ENCODE peak calls at places on chromosomes 1 and 21, in nine cellular contexts. One of them, this sample, is unnamed.

GRCh38 chr1:162003825-162004205 is 19.9 kb downstream of the OLFML2B start:
- DNase-seq in AG10803: peak; percentile 90
- DNase-seq in uterus: no peak
- DNase-seq in kidney: peak; percentile 72
- DNase-seq in A549: no peak
- DNase-seq in AG04450: peak; percentile 61
- DNase-seq in endodermal cell: no peak
- DNase-seq in H9: no peak
- DNase-seq in OCI-LY7: no peak
- DNase-seq in this sample: no peak

GRCh38 chr1:246632584-246633168 is 66.4 kb downstream of the CNST start:
- DNase-seq in AG10803: peak; percentile 97
- DNase-seq in uterus: no peak
- DNase-seq in kidney: no peak
- DNase-seq in A549: no peak
- DNase-seq in AG04450: peak; percentile 57
- DNase-seq in endodermal cell: no peak
- DNase-seq in H9: no peak
- DNase-seq in OCI-LY7: no peak
- DNase-seq in this sample: no peak

GRCh38 chr21:39654951-39655350 is 42.2 kb downstream of the B3GALT5 start:
- DNase-seq in AG10803: no peak
- DNase-seq in uterus: no peak
- DNase-seq in kidney: no peak
- DNase-seq in A549: no peak
- DNase-seq in AG04450: no peak
- DNase-seq in endodermal cell: no peak
- DNase-seq in H9: no peak
- DNase-seq in OCI-LY7: no peak
- DNase-seq in this sample: no peak

GRCh38 chr21:38853421-38853919 is 47.7 kb downstream of the ETS2 start:
- DNase-seq in AG10803: peak; percentile 81
- DNase-seq in uterus: no peak
- DNase-seq in kidney: peak; percentile 86
- DNase-seq in A549: peak; percentile 34
- DNase-seq in AG04450: peak; percentile 82
- DNase-seq in endodermal cell: no peak
- DNase-seq in H9: no peak
- DNase-seq in OCI-LY7: peak; percentile 71
- DNase-seq in this sample: no peak

GRCh38 chr1:33280091-33280661 is 23.9 kb downstream of the ZNF362 start:
- DNase-seq in AG10803: no peak
- DNase-seq in uterus: no peak
- DNase-seq in kidney: no peak
- DNase-seq in A549: no peak
- DNase-seq in AG04450: no peak
- DNase-seq in endodermal cell: no peak
- DNase-seq in H9: no peak
- DNase-seq in OCI-LY7: no peak
- DNase-seq in this sample: no peak

GRCh38 chr1:62536865-62537264 is 60.5 kb upstream of the ANGPTL3 start:
- DNase-seq in AG10803: no peak
- DNase-seq in uterus: no peak
- DNase-seq in kidney: no peak
- DNase-seq in A549: no peak
- DNase-seq in AG04450: no peak
- DNase-seq in endodermal cell: no peak
- DNase-seq in H9: no peak
- DNase-seq in OCI-LY7: no peak
- DNase-seq in this sample: no peak

GRCh38 chr1:92913093-92913819 is 48.0 kb downstream of the DIPK1A start:
- DNase-seq in AG10803: no peak
- DNase-seq in uterus: no peak
- DNase-seq in kidney: no peak
- DNase-seq in A549: no peak
- DNase-seq in AG04450: no peak
- DNase-seq in endodermal cell: no peak
- DNase-seq in H9: no peak
- DNase-seq in OCI-LY7: no peak
- DNase-seq in this sample: no peak

GRCh38 chr1:183640193-183640592 is 4.6 kb upstream of the ARPC5 start:
- DNase-seq in AG10803: no peak
- DNase-seq in uterus: no peak
- DNase-seq in kidney: no peak
- DNase-seq in A549: no peak
- DNase-seq in AG04450: no peak
- DNase-seq in endodermal cell: no peak
- DNase-seq in H9: no peak
- DNase-seq in OCI-LY7: no peak
- DNase-seq in this sample: no peak

GRCh38 chr21:38243732-38244406 is 12.9 kb upstream of the KCNJ15 start:
- DNase-seq in AG10803: no peak
- DNase-seq in uterus: no peak
- DNase-seq in kidney: no peak
- DNase-seq in A549: no peak
- DNase-seq in AG04450: no peak
- DNase-seq in endodermal cell: no peak
- DNase-seq in H9: no peak
- DNase-seq in OCI-LY7: no peak
- DNase-seq in this sample: no peak

GRCh38 chr1:67561704-67562113 is 123.3 kb upstream of the GADD45A start:
- DNase-seq in AG10803: peak; percentile 83
- DNase-seq in uterus: peak; percentile 92
- DNase-seq in kidney: peak; percentile 95
- DNase-seq in A549: peak; percentile 49
- DNase-seq in AG04450: peak; percentile 65
- DNase-seq in endodermal cell: peak; percentile 98
- DNase-seq in H9: peak; percentile 91
- DNase-seq in OCI-LY7: peak; percentile 84
- DNase-seq in this sample: peak; percentile 78

GRCh38 chr1:51115714-51116404 is 13.8 kb downstream of the C1orf185 start:
- DNase-seq in AG10803: no peak
- DNase-seq in uterus: no peak
- DNase-seq in kidney: no peak
- DNase-seq in A549: no peak
- DNase-seq in AG04450: no peak
- DNase-seq in endodermal cell: no peak
- DNase-seq in H9: no peak
- DNase-seq in OCI-LY7: no peak
- DNase-seq in this sample: no peak

GRCh38 chr1:100626397-100626796 is 88.5 kb downstream of the GPR88 start:
- DNase-seq in AG10803: no peak
- DNase-seq in uterus: no peak
- DNase-seq in kidney: no peak
- DNase-seq in A549: no peak
- DNase-seq in AG04450: no peak
- DNase-seq in endodermal cell: no peak
- DNase-seq in H9: no peak
- DNase-seq in OCI-LY7: no peak
- DNase-seq in this sample: no peak

GRCh38 chr1:115135681-115136080 is 46.4 kb upstream of the TSPAN2 start:
- DNase-seq in AG10803: peak; percentile 67
- DNase-seq in uterus: no peak
- DNase-seq in kidney: no peak
- DNase-seq in A549: no peak
- DNase-seq in AG04450: no peak
- DNase-seq in endodermal cell: no peak
- DNase-seq in H9: no peak
- DNase-seq in OCI-LY7: no peak
- DNase-seq in this sample: no peak

GRCh38 chr1:43625063-43625780 is 24.7 kb upstream of the KDM4A start:
- DNase-seq in AG10803: no peak
- DNase-seq in uterus: no peak
- DNase-seq in kidney: peak; percentile 43
- DNase-seq in A549: no peak
- DNase-seq in AG04450: no peak
- DNase-seq in endodermal cell: no peak
- DNase-seq in H9: no peak
- DNase-seq in OCI-LY7: no peak
- DNase-seq in this sample: no peak
- TF ChIP-seq CTCF in AG10803: no peak
- TF ChIP-seq CTCF in uterus: no peak
- TF ChIP-seq CTCF in kidney: no peak
- TF ChIP-seq CTCF in A549: no peak
- TF ChIP-seq CTCF in AG04450: no peak
- TF ChIP-seq CTCF in endodermal cell: no peak
- TF ChIP-seq CTCF in H9: no peak
- TF ChIP-seq CTCF in OCI-LY7: no peak
- TF ChIP-seq CTCF in this sample: no peak

DNA sequence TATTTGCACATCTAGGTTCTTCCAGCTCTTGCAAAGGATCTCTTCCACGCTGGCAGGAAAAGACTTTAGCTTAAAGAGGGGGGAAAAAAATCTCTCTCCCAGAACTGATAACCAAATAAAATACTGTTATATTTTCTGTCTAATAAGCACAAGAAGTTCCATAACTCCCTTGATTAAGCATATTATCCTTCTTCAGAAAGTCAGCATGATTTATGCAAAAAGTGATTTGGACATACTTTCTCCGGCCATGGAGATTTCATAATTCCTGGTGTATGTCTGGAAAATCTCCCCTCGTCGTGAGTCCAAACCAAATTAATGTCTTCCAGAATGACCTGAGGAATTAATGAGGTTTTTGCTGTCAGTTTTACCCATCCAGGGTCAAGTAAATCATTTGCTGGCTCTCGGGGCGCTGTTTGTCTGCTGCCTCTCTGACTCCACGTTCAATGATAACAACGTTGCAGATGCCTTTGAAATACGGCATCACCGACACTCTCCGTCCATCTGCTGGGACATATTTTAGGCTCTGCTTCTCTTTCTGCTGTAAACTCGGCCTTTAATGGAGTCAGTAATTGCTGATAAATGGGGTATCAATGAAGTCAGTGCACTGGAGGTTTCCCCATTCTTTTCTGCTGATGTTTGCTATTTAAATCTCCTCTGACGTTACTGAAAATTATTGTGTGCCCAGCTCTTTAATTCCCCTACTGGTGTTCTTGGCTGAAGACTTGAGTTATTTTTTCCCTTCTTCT is 112.9 kb downstream of the HLX start:
- DNase-seq in AG10803: peak; percentile 55
- DNase-seq in uterus: peak; percentile 34
- DNase-seq in kidney: no peak
- DNase-seq in A549: no peak
- DNase-seq in AG04450: no peak
- DNase-seq in endodermal cell: no peak
- DNase-seq in H9: no peak
- DNase-seq in OCI-LY7: no peak
- DNase-seq in this sample: no peak
- TF ChIP-seq CTCF in AG10803: no peak
- TF ChIP-seq CTCF in uterus: no peak
- TF ChIP-seq CTCF in kidney: no peak
- TF ChIP-seq CTCF in A549: no peak
- TF ChIP-seq CTCF in AG04450: peak; percentile 13
- TF ChIP-seq CTCF in endodermal cell: no peak
- TF ChIP-seq CTCF in H9: no peak
- TF ChIP-seq CTCF in OCI-LY7: no peak
- TF ChIP-seq CTCF in this sample: no peak

DNA sequence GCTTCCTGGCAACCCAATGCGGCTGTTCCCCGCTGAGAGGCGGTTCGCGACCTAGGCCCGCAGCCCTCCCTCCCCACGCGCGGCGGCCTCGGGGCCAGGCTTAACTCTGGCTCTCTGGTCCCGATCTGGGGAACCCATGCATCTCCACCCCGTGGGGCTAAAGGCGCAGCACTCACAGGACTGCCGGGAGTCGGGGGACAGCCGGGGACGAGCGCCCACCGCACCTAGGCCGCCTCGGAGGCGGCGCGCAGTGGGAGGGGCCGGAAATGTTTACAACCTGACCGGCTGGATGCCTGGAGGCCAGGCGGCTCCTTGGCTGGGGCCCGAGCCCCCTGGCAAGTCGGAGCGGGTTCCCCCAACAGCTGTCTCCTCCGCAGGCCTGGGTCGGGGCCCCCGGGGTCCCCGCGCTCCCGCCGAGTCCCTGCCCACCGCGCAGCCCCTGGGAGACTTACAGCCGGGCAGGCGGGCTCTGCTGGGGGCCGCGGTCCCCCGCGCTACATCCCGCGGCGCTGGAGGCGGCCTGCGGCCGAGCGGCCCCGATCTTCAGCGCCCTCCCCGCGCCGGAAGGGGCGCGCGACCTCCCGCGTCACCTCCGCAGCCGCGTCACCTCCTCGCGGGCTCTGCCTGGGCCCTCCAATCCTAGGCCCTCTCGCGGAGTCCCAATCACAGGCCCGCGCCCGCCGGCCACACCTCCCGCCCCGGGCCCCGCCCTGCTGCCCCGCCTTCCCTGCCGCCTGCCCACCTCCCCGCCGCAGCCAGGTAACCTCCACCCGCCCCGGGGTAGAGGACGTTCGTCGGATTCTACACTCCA is at the start of gene ADIPOR1:
- DNase-seq in AG10803: peak; percentile 83
- DNase-seq in uterus: peak; percentile 87
- DNase-seq in kidney: peak; percentile 97
- DNase-seq in A549: peak; percentile 95
- DNase-seq in AG04450: no peak
- DNase-seq in endodermal cell: peak; percentile 98
- DNase-seq in H9: peak; percentile 95
- DNase-seq in OCI-LY7: peak; percentile 92
- DNase-seq in this sample: peak; percentile 99
- TF ChIP-seq CTCF in AG10803: no peak
- TF ChIP-seq CTCF in uterus: no peak
- TF ChIP-seq CTCF in kidney: no peak
- TF ChIP-seq CTCF in A549: no peak
- TF ChIP-seq CTCF in AG04450: no peak
- TF ChIP-seq CTCF in endodermal cell: peak; percentile 40
- TF ChIP-seq CTCF in H9: peak; percentile 31
- TF ChIP-seq CTCF in OCI-LY7: no peak
- TF ChIP-seq CTCF in this sample: peak; percentile 14

GRCh38 chr1:206722751-206723499 is 38.2 kb downstream of the MAPKAPK2 start:
- DNase-seq in AG10803: no peak
- DNase-seq in uterus: no peak
- DNase-seq in kidney: no peak
- DNase-seq in A549: no peak
- DNase-seq in AG04450: no peak
- DNase-seq in endodermal cell: no peak
- DNase-seq in H9: no peak
- DNase-seq in OCI-LY7: no peak
- DNase-seq in this sample: no peak

GRCh38 chr1:206723500-206724472 is 39.1 kb downstream of the MAPKAPK2 start:
- DNase-seq in AG10803: peak; percentile 85
- DNase-seq in uterus: peak; percentile 54
- DNase-seq in kidney: peak; percentile 85
- DNase-seq in A549: peak; percentile 78
- DNase-seq in AG04450: no peak
- DNase-seq in endodermal cell: peak; percentile 74
- DNase-seq in H9: no peak
- DNase-seq in OCI-LY7: no peak
- DNase-seq in this sample: no peak

GRCh38 chr1:206728588-206728987 is 42.0 kb upstream of the IL19 start:
- DNase-seq in AG10803: no peak
- DNase-seq in uterus: no peak
- DNase-seq in kidney: no peak
- DNase-seq in A549: no peak
- DNase-seq in AG04450: no peak
- DNase-seq in endodermal cell: no peak
- DNase-seq in H9: no peak
- DNase-seq in OCI-LY7: no peak
- DNase-seq in this sample: no peak

GRCh38 chr1:206727981-206728380 is 42.6 kb upstream of the IL19 start:
- DNase-seq in AG10803: no peak
- DNase-seq in uterus: no peak
- DNase-seq in kidney: no peak
- DNase-seq in A549: no peak
- DNase-seq in AG04450: no peak
- DNase-seq in endodermal cell: no peak
- DNase-seq in H9: no peak
- DNase-seq in OCI-LY7: no peak
- DNase-seq in this sample: no peak

GRCh38 chr1:206725053-206725963 is 40.6 kb downstream of the MAPKAPK2 start:
- DNase-seq in AG10803: peak; percentile 46
- DNase-seq in uterus: no peak
- DNase-seq in kidney: no peak
- DNase-seq in A549: peak; percentile 57
- DNase-seq in AG04450: no peak
- DNase-seq in endodermal cell: peak; percentile 90
- DNase-seq in H9: peak; percentile 73
- DNase-seq in OCI-LY7: peak; percentile 68
- DNase-seq in this sample: peak; percentile 71
- TF ChIP-seq CTCF in AG10803: peak; percentile 80
- TF ChIP-seq CTCF in uterus: peak; percentile 31
- TF ChIP-seq CTCF in kidney: peak; percentile 61
- TF ChIP-seq CTCF in A549: peak; percentile 46
- TF ChIP-seq CTCF in AG04450: peak; percentile 75
- TF ChIP-seq CTCF in endodermal cell: peak; percentile 79
- TF ChIP-seq CTCF in H9: peak; percentile 74
- TF ChIP-seq CTCF in OCI-LY7: peak; percentile 84
- TF ChIP-seq CTCF in this sample: peak; percentile 75